ENCODE peak calls at places on chromosomes 2 and 18, in ten cellular contexts. B is transverse colon, E is BJ, V is hepatocyte, Y is GM10248, L is coronary artery, C is AG09309, Z is foreskin fibroblast, N is neural crest cell, I is astrocyte of the spinal cord. R is an unnamed sample.

GRCh38 chr2:46248171-46248570 is 49.0 kb upstream of the EPAS1 start:
- DNase-seq in Y (no peak), B (no peak), I (no peak), C (no peak), E (no peak), V (no peak), N (no peak), Z (no peak), L (no peak), R (no peak)

GRCh38 chr2:12008425-12009061 is 262.1 kb downstream of the LPIN1 start:
- DNase-seq in Z (peak), V (no peak), B (no peak), C (no peak), Y (peak), L (no peak), E (no peak), I (peak), N (no peak), R (no peak)

GRCh38 chr2:241762933-241763369 is 13.7 kb upstream of the GAL3ST2 start:
- DNase-seq in Y (no peak), B (peak), N (no peak), L (no peak), Z (no peak), E (no peak), I (no peak), V (no peak), C (no peak), R (no peak)

GRCh38 chr2:222088561-222088960 is 210.2 kb downstream of the PAX3 start:
- DNase-seq in N (no peak), Z (no peak), I (peak), E (no peak), L (no peak), C (no peak), Y (no peak), B (no peak), V (no peak), R (no peak)

GRCh38 chr2:240123821-240124650 is 12.1 kb downstream of the COPS9 start:
- DNase-seq in C (no peak), Y (no peak), I (no peak), N (no peak), L (no peak), B (no peak), Z (no peak), E (no peak), V (no peak), R (no peak)

GRCh38 chr2:173983414-173983871 is 18.3 kb upstream of the SP3 start:
- DNase-seq in E (no peak), N (no peak), I (peak), B (no peak), V (no peak), C (no peak), Z (no peak), L (no peak), Y (no peak), R (no peak)

GRCh38 chr18:48531082-48531403 is 7.8 kb upstream of the CTIF start:
- DNase-seq in Y (no peak), B (no peak), V (no peak), L (no peak), Z (no peak), E (no peak), I (no peak), N (no peak), C (no peak), R (no peak)

GRCh38 chr2:191899442-191899841 is 52.6 kb upstream of the CAVIN2 start:
- DNase-seq in N (no peak), E (peak), I (peak), Z (peak), V (no peak), C (peak), Y (no peak), L (no peak), B (no peak), R (no peak)

GRCh38 chr2:230942920-230943896 is 18.2 kb upstream of the GPR55 start:
- DNase-seq in E (no peak), Z (peak), I (peak), N (no peak), L (peak), Y (peak), V (no peak), B (peak), C (no peak), R (no peak)

GRCh38 chr2:143489135-143489534 is 359.9 kb downstream of the ARHGAP15 start:
- DNase-seq in B (no peak), V (no peak), C (peak), Z (peak), N (no peak), L (no peak), Y (no peak), I (peak), E (peak), R (no peak)

GRCh38 chr18:43068781-43069180 is 46.7 kb downstream of the RIT2 start:
- DNase-seq in N (no peak), E (no peak), V (no peak), Z (no peak), L (no peak), B (no peak), Y (no peak), I (no peak), C (no peak), R (no peak)

GRCh38 chr18:46171331-46171730 is 67.1 kb downstream of the HAUS1 start:
- DNase-seq in C (no peak), B (no peak), Z (no peak), L (no peak), N (no peak), I (no peak), E (no peak), Y (no peak), V (no peak), R (no peak)

GRCh38 chr2:55133467-55134315 is 83.4 kb upstream of the RTN4 start:
- DNase-seq in Z (peak), E (no peak), Y (peak), V (peak), B (no peak), C (peak), I (peak), N (no peak), L (no peak), R (no peak)

GRCh38 chr2:226701052-226701451 is 98.6 kb downstream of the IRS1 start:
- DNase-seq in L (no peak), Z (peak), C (peak), V (peak), E (peak), I (peak), N (no peak), Y (no peak), B (no peak), R (no peak)

GRCh38 chr2:16277117-16277516 is 336.8 kb downstream of the MYCN start:
- DNase-seq in V (no peak), E (no peak), C (no peak), L (no peak), N (no peak), Z (no peak), B (no peak), Y (no peak), I (no peak), R (no peak)

GRCh38 chr2:27281855-27282559 is at the start of gene TRIM54:
- DNase-seq in L (no peak), I (no peak), C (no peak), E (no peak), N (no peak), V (no peak), Z (no peak), B (no peak), Y (no peak), R (no peak)

GRCh38 chr2:55425449-55425848 is 5.8 kb upstream of the CCDC88A start:
- DNase-seq in E (peak), C (peak), N (no peak), Z (peak), L (no peak), V (peak), B (no peak), I (peak), Y (no peak), R (no peak)

GRCh38 chr2:17628349-17629261 is 88.1 kb downstream of the VSNL1 start:
- DNase-seq in L (no peak), B (no peak), C (no peak), V (no peak), E (no peak), I (peak), Y (no peak), N (no peak), Z (no peak), R (no peak)

GRCh38 chr2:113219092-113219441 is 45.3 kb downstream of the PSD4 start:
- DNase-seq in V (no peak), N (no peak), B (no peak), I (no peak), L (no peak), E (no peak), Z (no peak), C (no peak), Y (no peak), R (no peak)

GRCh38 chr2:19038096-19039015 is 320.1 kb downstream of the OSR1 start:
- DNase-seq in B (no peak), N (no peak), C (no peak), I (peak), Y (no peak), L (no peak), Z (peak), E (peak), V (no peak), R (no peak)

GRCh38 chr2:230921806-230922595 is 3.0 kb downstream of the GPR55 start:
- DNase-seq in N (no peak), V (no peak), E (no peak), I (no peak), L (no peak), C (no peak), B (peak), Y (no peak), Z (no peak), R (no peak)

GRCh38 chr2:134143568-134143967 is 110.3 kb upstream of the MGAT5 start:
- DNase-seq in C (no peak), Z (no peak), Y (no peak), B (no peak), I (peak), N (no peak), L (no peak), V (no peak), E (no peak), R (no peak)

GRCh38 chr2:171995586-171995985 is 4.2 kb upstream of the METAP1D start:
- DNase-seq in Y (no peak), Z (peak), L (no peak), C (no peak), I (no peak), V (no peak), E (no peak), B (no peak), N (no peak), R (no peak)

GRCh38 chr2:1644427-1644826 is 99.9 kb downstream of the PXDN start:
- DNase-seq in E (no peak), I (no peak), C (no peak), Z (no peak), N (no peak), Y (no peak), V (no peak), L (peak), B (no peak), R (peak)

GRCh38 chr2:36485521-36485920 is 112.4 kb downstream of the FEZ2 start:
- DNase-seq in V (no peak), I (peak), L (no peak), B (no peak), Z (peak), E (peak), N (no peak), C (peak), Y (no peak), R (no peak)

GRCh38 chr2:54455584-54456525 is at the start of gene SPTBN1:
- DNase-seq in Z (peak), V (peak), Y (peak), N (peak), I (peak), E (peak), C (peak), B (peak), L (peak), R (peak)

GRCh38 chr2:74373189-74373588 is 6.9 kb downstream of the DCTN1 start:
- DNase-seq in E (no peak), V (peak), I (no peak), N (no peak), Y (no peak), B (peak), Z (no peak), C (no peak), L (no peak), R (no peak)

GRCh38 chr2:165810418-165810817 is 16.4 kb upstream of the GALNT3 start:
- DNase-seq in L (no peak), Y (no peak), V (no peak), I (no peak), N (no peak), Z (no peak), B (no peak), C (no peak), E (no peak), R (no peak)

GRCh38 chr2:40721595-40721994 is 269.7 kb upstream of the SLC8A1 start:
- DNase-seq in I (peak), C (no peak), E (no peak), Z (peak), N (no peak), B (no peak), L (no peak), V (no peak), Y (no peak), R (no peak)

GRCh38 chr2:12605936-12606335 is 110.8 kb upstream of the TRIB2 start:
- DNase-seq in I (peak), C (no peak), E (no peak), Y (no peak), V (no peak), N (no peak), B (no peak), L (no peak), Z (no peak), R (no peak)

GRCh38 chr2:126687086-126687485 is 31.1 kb downstream of the GYPC start:
- DNase-seq in B (no peak), V (no peak), N (no peak), Y (no peak), C (no peak), I (no peak), L (no peak), E (no peak), Z (peak), R (no peak)

GRCh38 chr2:9225806-9226205 is 19.2 kb downstream of the ASAP2 start:
- DNase-seq in C (no peak), V (no peak), N (no peak), Y (no peak), I (no peak), Z (no peak), L (no peak), E (no peak), B (no peak), R (no peak)

GRCh38 chr2:142130111-142131015 is 453 bp downstream of the LRP1B start:
- DNase-seq in N (peak), C (no peak), B (peak), V (peak), E (no peak), Z (peak), I (peak), L (peak), Y (peak), R (peak)

GRCh38 chr2:53347219-53347618 is 420.4 kb upstream of the CHAC2 start:
- DNase-seq in E (no peak), Z (no peak), I (no peak), B (no peak), Y (no peak), L (no peak), V (no peak), C (no peak), N (no peak), R (no peak)

GRCh38 chr18:35917043-35917442 is 55.4 kb upstream of the RMP24 start:
- DNase-seq in C (no peak), L (no peak), B (no peak), I (no peak), Y (no peak), V (no peak), E (no peak), Z (no peak), N (no peak), R (no peak)

GRCh38 chr2:17362956-17363355 is 155.3 kb downstream of the RAD51AP2 start:
- DNase-seq in I (no peak), L (no peak), V (no peak), Y (no peak), B (no peak), Z (no peak), E (no peak), N (no peak), C (no peak), R (no peak)

GRCh38 chr2:147511491-147511948 is 333.3 kb upstream of the ACVR2A start:
- DNase-seq in B (no peak), C (peak), V (peak), Z (no peak), E (peak), L (no peak), I (no peak), N (no peak), Y (no peak), R (no peak)

DNA sequence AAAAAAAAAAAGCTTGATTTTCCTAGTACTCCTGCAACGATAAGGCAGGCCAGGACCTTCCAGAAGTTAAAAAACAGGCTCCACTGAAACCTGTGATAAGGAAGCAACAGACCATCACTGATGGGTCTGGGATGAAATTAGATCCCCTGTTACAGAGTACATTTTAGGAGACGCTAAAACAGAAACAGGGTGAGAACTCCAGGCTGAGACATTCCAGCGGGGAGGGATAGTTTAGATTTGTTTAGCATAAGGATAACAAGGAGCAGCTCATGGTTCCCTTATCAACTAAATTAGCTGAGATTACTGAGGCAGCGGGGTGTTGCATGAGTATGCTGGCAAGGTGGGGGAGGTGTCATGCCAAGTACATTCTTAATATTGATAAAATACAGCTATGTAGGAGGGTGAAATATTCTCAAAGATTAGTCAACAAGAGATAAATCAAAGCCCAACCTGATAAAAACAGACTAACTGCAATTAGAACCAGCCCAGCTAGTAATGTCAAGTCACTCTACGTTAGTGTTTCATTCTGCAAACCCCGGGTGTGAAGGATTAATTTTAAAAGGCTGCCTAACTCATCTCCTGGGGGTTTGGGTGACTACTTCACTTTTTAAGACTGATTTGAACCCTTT is 75.0 kb upstream of the BZW1 start:
- DNase-seq in N (no peak), L (no peak), C (no peak), E (no peak), Y (no peak), I (no peak), Z (no peak), V (no peak), B (no peak), R (no peak)
- TF ChIP-seq CTCF in N (no peak), L (no peak), C (no peak), E (no peak), Y (no peak), I (no peak), Z (no peak), V (no peak), B (no peak), R (no peak)

GRCh38 chr2:30707304-30707903 is 99.8 kb downstream of the CAPN13 start:
- DNase-seq in N (no peak), L (no peak), C (no peak), Z (no peak), V (no peak), I (no peak), Y (no peak), B (no peak), E (no peak), R (peak)
- TF ChIP-seq CTCF in N (no peak), L (no peak), C (no peak), Z (no peak), V (no peak), I (no peak), Y (no peak), B (no peak), E (no peak), R (no peak)

GRCh38 chr2:58135861-58136260 is 89.3 kb downstream of the VRK2 start:
- DNase-seq in E (no peak), V (no peak), Z (no peak), I (no peak), Y (no peak), C (no peak), B (no peak), L (no peak), N (no peak), R (no peak)

GRCh38 chr2:58130238-58130637 is 83.6 kb downstream of the VRK2 start:
- DNase-seq in B (no peak), C (no peak), I (no peak), N (no peak), Y (no peak), V (no peak), Z (no peak), L (no peak), E (no peak), R (no peak)

GRCh38 chr2:58133395-58133794 is 86.8 kb downstream of the VRK2 start:
- DNase-seq in Z (peak), L (no peak), Y (no peak), E (no peak), I (peak), V (no peak), N (no peak), B (no peak), C (no peak), R (no peak)

GRCh38 chr2:58127111-58127510 is 80.5 kb downstream of the VRK2 start:
- DNase-seq in L (no peak), Y (no peak), Z (no peak), E (no peak), B (no peak), N (no peak), I (no peak), V (no peak), C (no peak), R (no peak)

DNA sequence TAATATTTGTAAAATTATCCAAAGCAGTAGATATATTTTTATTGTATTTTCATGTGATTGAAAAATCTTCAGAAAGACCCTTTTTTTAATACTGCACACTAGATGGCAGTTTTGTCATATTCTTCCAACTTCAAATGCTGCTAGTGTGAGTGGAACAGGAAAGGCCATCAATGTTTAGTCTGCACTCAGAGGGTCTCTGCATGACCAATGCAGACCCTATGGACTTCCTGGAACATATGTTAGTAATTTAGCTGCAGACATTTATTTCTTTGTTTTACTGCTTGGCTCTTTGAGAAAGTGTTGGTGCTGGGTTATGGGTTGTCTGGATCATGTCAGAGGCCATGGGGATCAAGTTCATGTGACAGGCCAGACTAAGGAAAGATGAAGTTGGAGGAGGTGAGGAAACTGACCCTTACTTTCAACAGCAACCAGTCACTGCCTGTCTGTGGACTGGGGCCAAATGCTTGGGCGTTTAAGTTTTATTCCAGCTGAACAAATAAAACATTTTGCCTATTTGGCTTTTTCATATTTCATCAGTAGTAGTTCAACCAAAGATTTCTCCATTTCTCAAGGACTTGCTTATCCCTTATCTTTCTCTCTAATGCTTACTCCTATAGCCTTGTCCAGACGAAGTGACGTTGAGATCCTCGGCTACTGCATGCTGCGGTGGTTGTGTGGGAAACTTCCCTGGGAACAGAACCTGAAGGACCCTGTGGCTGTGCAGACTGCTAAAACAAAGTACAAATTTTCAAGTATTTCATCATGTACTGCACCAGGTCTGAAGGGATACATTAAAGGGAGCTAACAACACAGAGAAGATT is 84.8 kb downstream of the VRK2 start:
- DNase-seq in E (no peak), V (peak), I (peak), Y (no peak), Z (peak), C (no peak), N (no peak), B (no peak), L (no peak), R (no peak)
- TF ChIP-seq CTCF in E (peak), V (peak), I (peak), Y (no peak), Z (no peak), C (peak), N (peak), B (no peak), L (no peak), R (peak)

GRCh38 chr2:38076250-38076709 is 329 bp upstream of the CYP1B1 start:
- DNase-seq in L (peak), C (peak), B (peak), E (no peak), I (peak), V (peak), Y (peak), Z (peak), N (peak), R (peak)
- TF ChIP-seq CTCF in L (no peak), C (peak), B (peak), E (no peak), I (peak), V (no peak), Y (peak), Z (peak), N (peak), R (peak)

DNA sequence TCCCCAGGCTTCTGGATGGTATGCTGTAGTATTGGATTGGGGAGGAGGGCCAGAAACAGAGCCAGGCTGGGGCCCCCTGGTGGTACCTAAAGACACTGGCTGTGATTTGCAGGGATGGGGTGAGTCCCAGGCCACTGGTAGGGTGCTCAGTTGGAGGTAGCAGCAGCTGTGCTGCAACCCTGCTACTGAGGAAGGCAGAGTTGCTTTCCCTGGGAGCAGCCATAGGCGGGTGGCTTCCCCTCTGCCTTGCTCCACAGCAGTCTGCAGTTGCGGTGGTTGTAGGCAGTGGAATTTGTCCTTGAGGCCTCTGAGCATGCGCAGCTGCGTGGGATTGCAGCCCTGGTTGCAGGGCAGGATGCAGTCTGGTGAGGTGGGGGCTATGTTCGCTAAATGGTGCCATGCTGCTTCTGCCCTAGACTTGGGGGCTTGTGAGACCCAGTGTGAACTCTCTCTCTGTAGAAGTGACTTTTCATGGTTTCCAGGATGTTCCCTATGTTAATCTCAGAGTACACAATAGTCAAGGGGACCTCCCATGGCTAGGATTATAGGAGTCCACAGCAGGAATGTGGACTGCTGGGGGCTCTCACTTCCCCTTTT is 443.5 kb downstream of the XIRP2 start:
- DNase-seq in Y (no peak), Z (no peak), N (peak), B (peak), E (no peak), C (no peak), L (no peak), V (peak), I (no peak), R (no peak)
- TF ChIP-seq CTCF in Y (no peak), Z (no peak), N (peak), B (peak), E (peak), C (no peak), L (no peak), V (peak), I (peak), R (peak)